ENCODE peak calls at places on chromosomes 3 and 15, in six cellular contexts. R is PC-3, U is GM23248, I is MM.1S, N is neural progenitor cell, G is GM23338. M is an unnamed sample. For H3F3A, the result is how much of the 10 kb centered on the place peaks cover.

GRCh38 chr3:148727242-148727641 is 29.5 kb downstream of the AGTR1 start:
- DNase-seq in R (peak), U (peak), I (peak), N (peak), G (peak), M (peak)

GRCh38 chr15:65275104-65275727 is 11.5 kb downstream of the PARP16 start:
- DNase-seq in R (no peak), U (no peak), I (no peak), N (no peak), G (no peak), M (no peak)

GRCh38 chr3:132555316-132556035 is 41.6 kb upstream of the ACKR4 start:
- DNase-seq in R (no peak), U (no peak), I (no peak), N (no peak), G (no peak), M (no peak)

GRCh38 chr15:87762110-87762509 is 494.4 kb downstream of the NTRK3 start:
- DNase-seq in R (no peak), U (no peak), I (peak), N (no peak), G (no peak), M (no peak)

GRCh38 chr15:90315276-90315982 is 36.7 kb upstream of the ZNF774 start:
- DNase-seq in R (peak), U (peak), I (no peak), N (no peak), G (no peak), M (no peak)

GRCh38 chr3:121749276-121750086 is at the start of gene GOLGB1:
- DNase-seq in R (peak), U (peak), I (peak), N (peak), G (peak), M (peak)

GRCh38 chr3:377158-377561 is 180.6 kb downstream of the CHL1 start:
- DNase-seq in R (peak), U (peak), I (peak), N (peak), G (peak), M (peak)

GRCh38 chr3:54574906-54575305 is 353.0 kb downstream of the LRTM1 start:
- DNase-seq in R (no peak), U (no peak), I (no peak), N (no peak), G (no peak), M (no peak)

GRCh38 chr3:171802601-171802956 is 7.7 kb downstream of the PLD1 start:
- DNase-seq in R (no peak), U (no peak), I (peak), N (no peak), G (no peak), M (peak)

GRCh38 chr3:12663311-12663935 is 494 bp downstream of the RAF1 start:
- DNase-seq in R (peak), U (peak), I (no peak), N (no peak), G (peak), M (no peak)

GRCh38 chr3:51943451-51944391 is 1.6 kb downstream of the PARP3 start:
- DNase-seq in R (no peak), U (no peak), I (no peak), N (no peak), G (no peak), M (no peak)

GRCh38 chr15:98506172-98506571 is 142.2 kb upstream of the IGF1R start:
- DNase-seq in R (no peak), U (no peak), I (no peak), N (no peak), G (no peak), M (no peak)

GRCh38 chr15:99845009-99845408 is 111.8 kb upstream of the LYSMD4 start:
- DNase-seq in R (no peak), U (peak), I (no peak), N (no peak), G (no peak), M (no peak)

GRCh38 chr3:17088602-17089313 is 204.0 kb downstream of the PLCL2 start:
- DNase-seq in R (no peak), U (no peak), I (no peak), N (no peak), G (no peak), M (no peak)

GRCh38 chr3:99678926-99679325 is 40.5 kb downstream of the COL8A1 start:
- DNase-seq in R (no peak), U (no peak), I (no peak), N (no peak), G (no peak), M (no peak)

GRCh38 chr3:134988666-134989065 is 193.6 kb downstream of the EPHB1 start:
- DNase-seq in R (no peak), U (no peak), I (no peak), N (no peak), G (no peak), M (no peak)

GRCh38 chr3:144770813-144771400 is 799.3 kb downstream of the DIPK2A start:
- DNase-seq in R (peak), U (peak), I (peak), N (peak), G (peak), M (no peak)

GRCh38 chr3:183594636-183595035 is 39.1 kb upstream of the KLHL6 start:
- DNase-seq in R (no peak), U (no peak), I (no peak), N (no peak), G (no peak), M (no peak)

GRCh38 chr15:68626283-68626682 is 47.5 kb downstream of the CORO2B start:
- DNase-seq in R (no peak), U (no peak), I (no peak), N (no peak), G (no peak), M (no peak)

GRCh38 chr15:76337739-76338554 is 1.4 kb downstream of the ISL2 start:
- DNase-seq in R (no peak), U (no peak), I (no peak), N (peak), G (peak), M (no peak)

GRCh38 chr3:149368201-149368849 is 9.1 kb downstream of the TM4SF1 start:
- DNase-seq in R (peak), U (peak), I (no peak), N (no peak), G (no peak), M (peak)

GRCh38 chr3:40102182-40102581 is 207.3 kb upstream of the EIF1B start:
- DNase-seq in R (no peak), U (no peak), I (no peak), N (no peak), G (no peak), M (no peak)

GRCh38 chr3:82745544-82745943 is 984.1 kb upstream of the GBE1 start:
- DNase-seq in R (peak), U (no peak), I (peak), N (no peak), G (no peak), M (no peak)

GRCh38 chr15:58474741-58475323 is 43.0 kb downstream of the LIPC start:
- DNase-seq in R (no peak), U (no peak), I (no peak), N (no peak), G (no peak), M (no peak)

GRCh38 chr3:105823149-105823866 is 45.5 kb downstream of the CBLB start:
- DNase-seq in R (peak), U (peak), I (no peak), N (no peak), G (no peak), M (peak)

GRCh38 chr3:10015476-10015904 is 10.7 kb upstream of the FANCD2 start:
- DNase-seq in R (peak), U (peak), I (no peak), N (no peak), G (no peak), M (peak)

GRCh38 chr3:192685801-192686200 is 41.5 kb downstream of the FGF12 start:
- DNase-seq in R (no peak), U (no peak), I (no peak), N (no peak), G (no peak), M (peak)

GRCh38 chr15:83108266-83109219 is 1.1 kb downstream of the TM6SF1 start:
- DNase-seq in R (no peak), U (peak), I (no peak), N (no peak), G (peak), M (no peak)

GRCh38 chr3:47825590-47825989 is 22.7 kb downstream of the DHX30 start:
- DNase-seq in R (no peak), U (no peak), I (no peak), N (no peak), G (peak), M (no peak)

GRCh38 chr3:72438072-72438471 is 410.2 kb downstream of the SHQ1 start:
- DNase-seq in R (no peak), U (no peak), I (no peak), N (no peak), G (no peak), M (no peak)

GRCh38 chr3:75272708-75273107 is 391.4 kb upstream of the FRG2C start:
- DNase-seq in R (peak), U (peak), I (no peak), N (no peak), G (no peak), M (no peak)

GRCh38 chr3:105786241-105786640 is 82.6 kb downstream of the CBLB start:
- DNase-seq in R (no peak), U (no peak), I (no peak), N (no peak), G (no peak), M (no peak)

GRCh38 chr3:4826237-4827100 is 152.8 kb upstream of the BHLHE40 start:
- DNase-seq in R (no peak), U (peak), I (no peak), N (no peak), G (no peak), M (no peak)

GRCh38 chr3:39748002-39748401 is 61.4 kb upstream of the MYRIP start:
- DNase-seq in R (no peak), U (peak), I (no peak), N (no peak), G (no peak), M (no peak)

GRCh38 chr3:151085889-151086483 is 522 bp downstream of the MED12L start:
- DNase-seq in R (no peak), U (peak), I (peak), N (peak), G (peak), M (peak)

GRCh38 chr3:120678331-120678845 is 3.7 kb downstream of the HGD start:
- DNase-seq in R (peak), U (peak), I (no peak), N (peak), G (peak), M (peak)
- H3K27ac ChIP-seq in R (peak), U (peak), I (no peak), N (no peak), G (peak), M (peak)

GRCh38 chr3:188088948-188089685 is 64.8 kb upstream of the LPP start:
- DNase-seq in R (no peak), U (no peak), I (no peak), N (no peak), G (no peak), M (no peak)
- H3F3A ChIP-seq in R (under half), U (under half), I (under half), N (under half), G (under half), M (under half)

GRCh38 chr3:42159147-42159546 is 68.0 kb downstream of the TRAK1 start:
- DNase-seq in R (no peak), U (no peak), I (no peak), N (no peak), G (no peak), M (no peak)

GRCh38 chr3:42157915-42158538 is 66.9 kb downstream of the TRAK1 start:
- DNase-seq in R (peak), U (no peak), I (no peak), N (no peak), G (no peak), M (peak)

GRCh38 chr3:42162462-42162861 is 71.3 kb downstream of the TRAK1 start:
- DNase-seq in R (peak), U (no peak), I (no peak), N (no peak), G (no peak), M (no peak)

GRCh38 chr3:42161050-42161935 is 70.1 kb downstream of the TRAK1 start:
- DNase-seq in R (peak), U (peak), I (no peak), N (no peak), G (peak), M (no peak)

GRCh38 chr3:42159706-42160472 is 68.7 kb downstream of the TRAK1 start:
- DNase-seq in R (no peak), U (peak), I (peak), N (peak), G (peak), M (peak)
- H3K4me3 ChIP-seq in R (no peak), U (no peak), I (peak), N (peak), G (peak), M (peak)

DNA sequence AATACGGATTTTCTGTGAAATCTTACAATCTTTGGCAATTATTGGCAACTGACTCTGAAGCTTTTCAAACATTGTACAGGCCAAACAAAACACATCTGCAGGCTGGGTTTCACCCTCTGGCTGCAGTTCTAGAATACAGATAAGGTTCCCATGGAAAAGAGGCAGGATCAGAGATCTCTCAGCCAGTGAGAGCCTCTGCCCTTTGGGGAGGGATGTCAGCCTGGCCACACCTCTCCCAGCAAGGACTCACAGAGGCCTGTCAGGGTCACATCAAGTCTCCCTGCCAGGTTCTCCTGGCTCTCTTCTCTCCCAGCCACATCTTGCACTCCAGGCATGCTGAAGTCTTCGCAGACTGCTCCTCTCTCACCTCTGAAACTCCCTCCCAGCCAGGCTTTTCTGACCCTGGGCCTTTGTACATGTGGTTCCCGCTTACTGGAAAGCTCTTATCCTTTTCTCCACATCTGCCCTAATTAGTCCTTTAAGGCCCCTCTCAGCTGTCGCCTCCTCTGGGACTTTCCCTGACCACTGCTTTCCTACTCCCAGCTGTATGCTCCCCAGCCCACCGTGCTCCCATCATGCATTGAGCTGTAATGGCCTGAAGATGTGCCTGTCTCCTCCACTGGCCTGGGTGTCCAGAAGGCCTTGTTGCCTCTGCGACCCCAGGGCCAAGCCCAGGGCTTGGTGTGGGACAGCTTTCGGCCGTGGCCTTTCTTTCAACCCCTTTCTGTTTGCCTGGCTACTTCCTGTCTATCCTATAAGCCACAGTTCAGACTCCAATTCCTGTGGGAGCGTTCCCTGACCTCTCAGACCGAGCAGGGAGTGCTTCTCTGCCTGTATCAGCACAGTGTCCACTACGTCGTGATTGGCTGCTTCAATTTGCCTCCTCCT is 4.3 kb downstream of the RBP1 start:
- DNase-seq in R (peak), U (no peak), I (no peak), N (peak), G (no peak), M (peak)
- H3K27ac ChIP-seq in R (peak), U (no peak), I (no peak), N (no peak), G (no peak), M (peak)

DNA sequence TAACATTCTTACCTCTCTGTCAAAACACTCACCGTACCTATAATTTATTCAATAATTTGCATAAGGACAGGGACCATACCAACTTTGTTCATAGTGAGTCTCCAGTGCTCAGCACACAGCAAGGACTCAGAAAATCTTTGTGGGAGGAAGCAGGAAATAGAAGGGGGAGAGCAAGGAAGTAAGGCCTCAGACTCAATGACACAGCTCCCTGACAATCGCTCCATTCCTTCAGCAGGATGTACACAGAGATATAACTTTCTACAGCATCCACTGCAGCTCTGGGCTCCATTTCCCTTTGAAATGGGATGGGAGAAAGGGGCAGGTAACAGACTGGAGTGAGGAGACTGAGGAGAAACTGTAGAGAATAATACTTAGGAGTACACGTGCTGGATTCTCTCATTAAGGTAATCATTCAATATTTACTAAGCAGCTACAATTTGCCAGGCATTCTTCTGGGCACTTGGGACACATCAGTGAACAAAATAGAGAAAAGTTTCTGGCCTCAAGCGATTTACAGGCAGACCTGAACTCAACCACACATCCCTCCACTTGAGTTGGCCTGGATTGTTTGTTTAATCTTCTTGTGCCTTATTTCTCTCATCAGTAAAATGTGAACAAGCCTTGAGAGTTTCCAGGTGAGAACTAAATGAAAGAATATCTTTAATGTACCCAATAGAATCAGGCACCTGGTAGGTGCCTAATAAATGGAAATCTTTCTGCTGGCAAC is 330.3 kb upstream of the THBS1 start:
- DNase-seq in R (peak), U (no peak), I (no peak), N (no peak), G (no peak), M (no peak)
- H3F3A ChIP-seq in R (under half), U (half or more), I (under half), N (under half), G (under half), M (under half)

GRCh38 chr15:92917606-92918407 is 17.7 kb downstream of the CHD2 start:
- DNase-seq in R (peak), U (peak), I (peak), N (peak), G (peak), M (peak)

GRCh38 chr15:92921215-92922131 is 21.3 kb downstream of the CHD2 start:
- DNase-seq in R (peak), U (peak), I (no peak), N (no peak), G (no peak), M (peak)

GRCh38 chr15:92924216-92924615 is 24.1 kb downstream of the CHD2 start:
- DNase-seq in R (no peak), U (no peak), I (no peak), N (no peak), G (no peak), M (no peak)

GRCh38 chr15:92922405-92923002 is 22.4 kb downstream of the CHD2 start:
- DNase-seq in R (no peak), U (no peak), I (no peak), N (no peak), G (no peak), M (no peak)

DNA sequence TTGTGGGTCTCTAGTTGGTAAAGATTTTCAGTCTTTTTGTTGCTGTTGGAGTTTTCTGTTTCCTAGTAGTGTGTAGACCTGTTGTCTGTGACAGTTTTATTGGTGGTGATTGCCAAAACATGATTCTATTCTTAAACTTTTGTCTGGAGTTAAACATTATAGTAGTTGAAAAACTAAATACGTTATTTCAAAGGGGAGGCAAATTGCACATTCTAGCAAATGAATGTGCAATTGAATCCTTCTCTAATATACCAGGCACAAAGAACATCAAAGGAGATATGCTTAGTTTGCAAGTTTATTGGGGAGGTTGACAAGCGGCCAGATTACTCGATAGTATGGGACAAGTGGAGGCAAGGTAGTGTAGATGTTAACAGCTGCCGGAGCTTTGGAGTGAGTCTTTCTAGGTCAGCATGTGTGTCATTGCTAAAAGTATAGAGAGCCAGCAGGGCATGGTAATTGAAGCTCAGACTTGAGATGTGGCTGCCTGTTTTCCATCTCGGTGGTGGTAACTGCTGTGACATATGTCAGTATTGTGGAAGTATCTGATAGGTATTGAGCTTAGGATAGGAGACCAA is 20.6 kb downstream of the CHD2 start:
- DNase-seq in R (peak), U (peak), I (no peak), N (no peak), G (no peak), M (no peak)
- H3K4me3 ChIP-seq in R (peak), U (no peak), I (no peak), N (no peak), G (no peak), M (peak)

GRCh38 chr3:31978553-31978952 is 2.5 kb downstream of the OSBPL10 start:
- DNase-seq in R (peak), U (no peak), I (no peak), N (no peak), G (no peak), M (no peak)
- H3K27ac ChIP-seq in R (peak), U (no peak), I (no peak), N (no peak), G (no peak), M (no peak)

GRCh38 chr3:130490246-130490645 is 26.7 kb upstream of the COL6A6 start:
- DNase-seq in R (no peak), U (peak), I (no peak), N (no peak), G (no peak), M (no peak)

GRCh38 chr3:130491431-130491830 is 25.5 kb upstream of the COL6A6 start:
- DNase-seq in R (no peak), U (no peak), I (no peak), N (no peak), G (no peak), M (no peak)

GRCh38 chr3:130488769-130489450 is 28.1 kb upstream of the COL6A6 start:
- DNase-seq in R (no peak), U (peak), I (no peak), N (no peak), G (no peak), M (no peak)

GRCh38 chr3:130488288-130488687 is 28.7 kb upstream of the COL6A6 start:
- DNase-seq in R (no peak), U (peak), I (no peak), N (no peak), G (no peak), M (no peak)
- H3F3A ChIP-seq in R (under half), U (under half), I (under half), N (under half), G (under half), M (under half)

DNA sequence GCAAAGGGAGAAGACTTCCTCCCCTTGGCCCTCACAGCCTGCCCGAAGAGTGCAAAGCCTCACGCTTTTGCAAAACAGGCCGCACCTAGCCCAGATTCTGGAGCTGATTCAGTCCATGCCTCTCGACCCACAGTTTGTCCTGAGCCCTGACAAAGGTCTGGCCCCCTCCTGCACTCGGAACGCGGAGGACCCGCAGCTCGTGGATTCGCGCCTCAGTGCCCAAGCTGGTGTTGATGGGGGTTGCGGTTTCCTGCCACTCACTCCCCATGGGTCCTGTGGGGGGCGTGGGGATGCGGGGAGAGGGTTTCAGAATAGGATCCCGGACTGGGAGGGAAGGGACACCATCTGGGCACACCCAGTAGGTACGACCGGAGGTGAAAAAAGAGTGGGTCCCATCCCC is 594 bp upstream of the CRABP1 start:
- DNase-seq in R (no peak), U (no peak), I (no peak), N (no peak), G (peak), M (no peak)
- H3K4me3 ChIP-seq in R (no peak), U (no peak), I (no peak), N (peak), G (peak), M (no peak)

M was measured in PC-9.